ENCODE peak calls at places on chromosomes 12 and 14, in seven cellular contexts. One of them, this sample, is unnamed. For H3K4me1, the result is how much of the 10 kb centered on the place peaks cover.

GRCh38 chr12:31005944-31006361 is 67.7 kb upstream of the DDX11 start:
- DNase-seq in small intestine: peak
- DNase-seq in tibial nerve: no peak
- DNase-seq in HCT116: peak
- DNase-seq in PC-3: peak
- DNase-seq in cardiac muscle cell: peak
- DNase-seq in fibroblast of lung: peak
- DNase-seq in this sample: no peak

GRCh38 chr14:59464651-59465569 is at the start of gene GPR135:
- DNase-seq in cardiac muscle cell: peak
- DNase-seq in tibial nerve: peak
- DNase-seq in fibroblast of lung: peak
- DNase-seq in HCT116: no peak
- DNase-seq in small intestine: peak
- DNase-seq in PC-3: peak
- DNase-seq in this sample: peak

GRCh38 chr12:94792690-94793089 is 142.3 kb upstream of the TMCC3 start:
- DNase-seq in HCT116: no peak
- DNase-seq in tibial nerve: no peak
- DNase-seq in small intestine: no peak
- DNase-seq in PC-3: no peak
- DNase-seq in fibroblast of lung: peak
- DNase-seq in cardiac muscle cell: peak
- DNase-seq in this sample: no peak

GRCh38 chr14:96297000-96297399 is 41.0 kb downstream of the BDKRB1 start:
- DNase-seq in HCT116: no peak
- DNase-seq in tibial nerve: no peak
- DNase-seq in PC-3: peak
- DNase-seq in fibroblast of lung: no peak
- DNase-seq in small intestine: peak
- DNase-seq in cardiac muscle cell: peak
- DNase-seq in this sample: no peak

GRCh38 chr12:113269257-113269943 is 48.1 kb downstream of the TPCN1 start:
- DNase-seq in PC-3: no peak
- DNase-seq in fibroblast of lung: no peak
- DNase-seq in small intestine: no peak
- DNase-seq in cardiac muscle cell: no peak
- DNase-seq in HCT116: no peak
- DNase-seq in tibial nerve: no peak
- DNase-seq in this sample: no peak

GRCh38 chr12:21773263-21773741 is 1.2 kb downstream of the KCNJ8 start:
- DNase-seq in fibroblast of lung: peak
- DNase-seq in cardiac muscle cell: peak
- DNase-seq in PC-3: peak
- DNase-seq in tibial nerve: peak
- DNase-seq in HCT116: peak
- DNase-seq in small intestine: no peak
- DNase-seq in this sample: peak

GRCh38 chr14:33068626-33069025 is 129.9 kb downstream of the NPAS3 start:
- DNase-seq in PC-3: peak
- DNase-seq in fibroblast of lung: no peak
- DNase-seq in small intestine: no peak
- DNase-seq in tibial nerve: no peak
- DNase-seq in HCT116: no peak
- DNase-seq in cardiac muscle cell: no peak
- DNase-seq in this sample: no peak

GRCh38 chr12:6205144-6205539 is 4.9 kb downstream of the CD9 start:
- DNase-seq in tibial nerve: no peak
- DNase-seq in small intestine: no peak
- DNase-seq in fibroblast of lung: no peak
- DNase-seq in HCT116: no peak
- DNase-seq in cardiac muscle cell: peak
- DNase-seq in PC-3: no peak
- DNase-seq in this sample: peak

GRCh38 chr12:89884365-89884915 is 175.8 kb upstream of the ATP2B1 start:
- DNase-seq in HCT116: no peak
- DNase-seq in small intestine: no peak
- DNase-seq in cardiac muscle cell: no peak
- DNase-seq in tibial nerve: no peak
- DNase-seq in fibroblast of lung: no peak
- DNase-seq in PC-3: no peak
- DNase-seq in this sample: no peak

GRCh38 chr12:56521209-56521589 is 421 bp upstream of the RBMS2 start:
- DNase-seq in fibroblast of lung: no peak
- DNase-seq in tibial nerve: no peak
- DNase-seq in HCT116: no peak
- DNase-seq in cardiac muscle cell: no peak
- DNase-seq in small intestine: no peak
- DNase-seq in PC-3: no peak
- DNase-seq in this sample: peak

GRCh38 chr14:85187521-85187920 is 342.4 kb upstream of the FLRT2 start:
- DNase-seq in fibroblast of lung: no peak
- DNase-seq in cardiac muscle cell: no peak
- DNase-seq in PC-3: peak
- DNase-seq in tibial nerve: no peak
- DNase-seq in small intestine: no peak
- DNase-seq in HCT116: no peak
- DNase-seq in this sample: no peak

GRCh38 chr14:64569108-64570045 is 19.6 kb downstream of the PPP1R36 start:
- DNase-seq in fibroblast of lung: peak
- DNase-seq in tibial nerve: peak
- DNase-seq in small intestine: no peak
- DNase-seq in PC-3: peak
- DNase-seq in HCT116: peak
- DNase-seq in cardiac muscle cell: peak
- DNase-seq in this sample: peak

DNA sequence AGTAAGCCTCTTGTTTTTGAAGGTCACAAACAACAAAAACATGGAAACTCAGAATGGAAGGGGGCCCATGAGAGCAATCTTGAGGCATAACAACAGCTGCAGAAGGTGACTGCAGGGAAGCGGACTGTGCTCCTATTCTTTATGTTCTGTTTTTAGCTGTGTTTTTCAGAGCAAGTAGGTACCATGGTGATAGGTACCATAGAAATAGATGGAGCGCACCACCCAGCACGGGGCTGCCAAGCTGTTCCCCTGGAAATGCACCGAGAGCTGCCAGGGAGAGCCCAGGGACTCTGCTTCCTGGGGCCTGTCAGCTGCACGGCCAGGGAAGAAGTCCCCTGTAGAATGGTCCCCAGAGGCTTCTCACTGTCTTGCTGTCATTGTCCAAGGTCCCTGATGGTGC is 32.8 kb downstream of the DGLUCY start:
- DNase-seq in cardiac muscle cell: no peak
- DNase-seq in small intestine: no peak
- DNase-seq in tibial nerve: no peak
- DNase-seq in fibroblast of lung: no peak
- DNase-seq in PC-3: no peak
- DNase-seq in HCT116: no peak
- DNase-seq in this sample: no peak
- H3K4me1 ChIP-seq in cardiac muscle cell: under half
- H3K4me1 ChIP-seq in small intestine: under half
- H3K4me1 ChIP-seq in tibial nerve: under half
- H3K4me1 ChIP-seq in fibroblast of lung: under half
- H3K4me1 ChIP-seq in PC-3: under half
- H3K4me1 ChIP-seq in HCT116: under half
- H3K4me1 ChIP-seq in this sample: under half

DNA sequence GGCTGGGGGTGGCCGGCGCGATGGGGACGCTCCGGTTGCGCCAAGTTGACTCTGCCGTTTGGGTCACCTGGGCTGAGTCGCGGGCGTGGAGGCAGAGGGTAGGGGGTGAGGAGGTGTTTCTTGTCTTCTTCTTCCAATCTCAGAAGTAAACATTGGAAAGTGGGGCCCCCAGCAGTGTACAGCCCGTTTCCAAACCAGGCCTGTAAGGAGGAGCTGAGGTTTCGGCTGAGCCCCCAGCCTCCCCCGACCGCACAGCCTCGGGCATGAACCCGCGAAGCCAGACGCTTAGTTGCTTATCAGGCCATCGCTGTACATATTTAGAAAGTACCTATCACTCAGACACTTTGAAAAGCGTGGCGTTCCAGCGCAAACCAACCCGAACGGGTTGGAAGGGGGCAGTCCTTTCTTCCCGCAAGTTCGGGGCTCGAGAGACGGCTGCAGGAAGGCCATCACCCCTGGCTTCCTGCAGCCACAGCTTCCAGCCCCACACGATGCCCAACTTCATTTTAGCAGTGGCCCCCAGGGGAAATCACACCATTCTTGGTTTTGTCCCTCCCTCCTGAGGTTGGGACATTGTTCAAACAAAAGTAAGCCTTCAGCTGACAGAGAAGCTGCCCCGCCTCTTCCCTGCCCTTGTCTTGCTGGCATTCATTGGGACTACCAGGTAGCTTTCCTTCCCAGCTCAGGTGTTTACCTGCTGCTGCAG is 164.1 kb downstream of the ZFP36L1 start:
- DNase-seq in PC-3: peak
- DNase-seq in fibroblast of lung: no peak
- DNase-seq in HCT116: no peak
- DNase-seq in small intestine: peak
- DNase-seq in tibial nerve: no peak
- DNase-seq in cardiac muscle cell: no peak
- DNase-seq in this sample: no peak
- H3K4me1 ChIP-seq in PC-3: under half
- H3K4me1 ChIP-seq in fibroblast of lung: under half
- H3K4me1 ChIP-seq in HCT116: under half
- H3K4me1 ChIP-seq in small intestine: under half
- H3K4me1 ChIP-seq in tibial nerve: half or more
- H3K4me1 ChIP-seq in cardiac muscle cell: under half
- H3K4me1 ChIP-seq in this sample: under half

GRCh38 chr14:68040633-68041369 is 221.2 kb downstream of the RAD51B start:
- DNase-seq in PC-3: no peak
- DNase-seq in cardiac muscle cell: no peak
- DNase-seq in HCT116: no peak
- DNase-seq in tibial nerve: no peak
- DNase-seq in fibroblast of lung: no peak
- DNase-seq in small intestine: no peak
- DNase-seq in this sample: no peak
- H3K4me1 ChIP-seq in PC-3: under half
- H3K4me1 ChIP-seq in cardiac muscle cell: under half
- H3K4me1 ChIP-seq in HCT116: under half
- H3K4me1 ChIP-seq in tibial nerve: half or more
- H3K4me1 ChIP-seq in fibroblast of lung: under half
- H3K4me1 ChIP-seq in small intestine: under half
- H3K4me1 ChIP-seq in this sample: under half

GRCh38 chr14:69661194-69661537 is 49.8 kb downstream of the SUSD6 start:
- DNase-seq in cardiac muscle cell: no peak
- DNase-seq in small intestine: no peak
- DNase-seq in PC-3: no peak
- DNase-seq in fibroblast of lung: no peak
- DNase-seq in HCT116: no peak
- DNase-seq in tibial nerve: no peak
- DNase-seq in this sample: no peak
- H3K4me1 ChIP-seq in cardiac muscle cell: under half
- H3K4me1 ChIP-seq in small intestine: under half
- H3K4me1 ChIP-seq in PC-3: under half
- H3K4me1 ChIP-seq in fibroblast of lung: under half
- H3K4me1 ChIP-seq in HCT116: under half
- H3K4me1 ChIP-seq in tibial nerve: half or more
- H3K4me1 ChIP-seq in this sample: under half

GRCh38 chr14:68813318-68813838 is 20.5 kb upstream of the ZFP36L1 start:
- DNase-seq in small intestine: no peak
- DNase-seq in cardiac muscle cell: no peak
- DNase-seq in PC-3: no peak
- DNase-seq in HCT116: no peak
- DNase-seq in tibial nerve: no peak
- DNase-seq in fibroblast of lung: no peak
- DNase-seq in this sample: no peak
- H3K4me1 ChIP-seq in small intestine: under half
- H3K4me1 ChIP-seq in cardiac muscle cell: under half
- H3K4me1 ChIP-seq in PC-3: under half
- H3K4me1 ChIP-seq in HCT116: half or more
- H3K4me1 ChIP-seq in tibial nerve: half or more
- H3K4me1 ChIP-seq in fibroblast of lung: under half
- H3K4me1 ChIP-seq in this sample: under half

GRCh38 chr12:11840350-11840749 is 190.9 kb downstream of the ETV6 start:
- DNase-seq in tibial nerve: no peak
- DNase-seq in fibroblast of lung: no peak
- DNase-seq in small intestine: peak
- DNase-seq in cardiac muscle cell: peak
- DNase-seq in HCT116: no peak
- DNase-seq in PC-3: no peak
- DNase-seq in this sample: no peak
- H3K4me1 ChIP-seq in tibial nerve: under half
- H3K4me1 ChIP-seq in fibroblast of lung: under half
- H3K4me1 ChIP-seq in small intestine: under half
- H3K4me1 ChIP-seq in cardiac muscle cell: under half
- H3K4me1 ChIP-seq in HCT116: under half
- H3K4me1 ChIP-seq in PC-3: under half
- H3K4me1 ChIP-seq in this sample: under half

GRCh38 chr12:26029741-26030033 is 71.2 kb downstream of the RASSF8 start:
- DNase-seq in tibial nerve: no peak
- DNase-seq in fibroblast of lung: peak
- DNase-seq in HCT116: no peak
- DNase-seq in PC-3: no peak
- DNase-seq in small intestine: no peak
- DNase-seq in cardiac muscle cell: no peak
- DNase-seq in this sample: no peak
- H3K4me1 ChIP-seq in tibial nerve: half or more
- H3K4me1 ChIP-seq in fibroblast of lung: under half
- H3K4me1 ChIP-seq in HCT116: under half
- H3K4me1 ChIP-seq in PC-3: under half
- H3K4me1 ChIP-seq in small intestine: under half
- H3K4me1 ChIP-seq in cardiac muscle cell: under half
- H3K4me1 ChIP-seq in this sample: under half

DNA sequence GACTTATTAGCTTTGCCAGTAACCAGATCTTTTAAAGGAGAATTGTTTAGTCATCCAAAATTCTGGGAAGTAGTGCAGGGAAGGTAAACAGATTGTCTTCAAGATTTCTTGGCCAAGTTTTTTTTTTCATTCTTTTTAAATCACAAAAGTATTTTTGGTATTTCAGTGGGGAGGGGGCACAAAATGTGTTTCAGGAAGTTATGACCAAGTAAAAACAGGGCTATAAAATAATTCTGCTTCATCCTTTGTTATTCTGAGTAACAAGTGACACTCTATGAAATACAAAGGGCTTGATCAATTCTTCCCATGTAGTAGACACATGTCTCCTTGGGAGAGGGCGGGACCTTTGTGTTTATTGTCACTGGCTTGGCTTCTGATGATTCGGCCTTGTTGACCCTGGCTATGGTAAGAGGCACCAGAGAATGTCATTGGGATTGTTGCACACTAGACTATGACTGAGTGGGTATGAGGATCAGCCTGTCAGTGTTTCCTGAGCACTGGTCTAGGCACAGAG is 55.4 kb downstream of the SUSD6 start:
- DNase-seq in PC-3: peak
- DNase-seq in HCT116: no peak
- DNase-seq in fibroblast of lung: peak
- DNase-seq in cardiac muscle cell: peak
- DNase-seq in tibial nerve: no peak
- DNase-seq in small intestine: no peak
- DNase-seq in this sample: no peak
- H3K4me1 ChIP-seq in PC-3: under half
- H3K4me1 ChIP-seq in HCT116: under half
- H3K4me1 ChIP-seq in fibroblast of lung: under half
- H3K4me1 ChIP-seq in cardiac muscle cell: under half
- H3K4me1 ChIP-seq in tibial nerve: half or more
- H3K4me1 ChIP-seq in small intestine: under half
- H3K4me1 ChIP-seq in this sample: under half

GRCh38 chr12:108799528-108800243 is 57.7 kb downstream of the SSH1 start:
- DNase-seq in cardiac muscle cell: no peak
- DNase-seq in tibial nerve: no peak
- DNase-seq in small intestine: no peak
- DNase-seq in HCT116: no peak
- DNase-seq in fibroblast of lung: no peak
- DNase-seq in PC-3: no peak
- DNase-seq in this sample: no peak
- H3K4me1 ChIP-seq in cardiac muscle cell: under half
- H3K4me1 ChIP-seq in tibial nerve: half or more
- H3K4me1 ChIP-seq in small intestine: under half
- H3K4me1 ChIP-seq in HCT116: under half
- H3K4me1 ChIP-seq in fibroblast of lung: under half
- H3K4me1 ChIP-seq in PC-3: under half
- H3K4me1 ChIP-seq in this sample: under half